ENCODE peak calls at places on chromosomes 4 and X, in ten cellular contexts. One of them, this sample, is unnamed.

GRCh38 chrX:3227526-3227925 is 118.9 kb downstream of the MXRA5 start:
- DNase-seq in mesothelial cell of epicardium: no peak
- DNase-seq in non-pigmented ciliary epithelial cell: no peak
- DNase-seq in left ventricle myocardium inferior: no peak
- DNase-seq in hypothalamus: no peak
- DNase-seq in T-cell: no peak
- DNase-seq in NCI-H2081: no peak
- DNase-seq in neural crest cell: no peak
- DNase-seq in GDM1: no peak
- DNase-seq in naive thymus-derived CD4-positive, alpha-beta T cell: no peak
- DNase-seq in this sample: no peak

GRCh38 chrX:130343411-130343810 is 3.7 kb downstream of the SLC25A14 start:
- DNase-seq in mesothelial cell of epicardium: no peak
- DNase-seq in non-pigmented ciliary epithelial cell: no peak
- DNase-seq in left ventricle myocardium inferior: no peak
- DNase-seq in hypothalamus: no peak
- DNase-seq in T-cell: no peak
- DNase-seq in NCI-H2081: no peak
- DNase-seq in neural crest cell: no peak
- DNase-seq in GDM1: no peak
- DNase-seq in naive thymus-derived CD4-positive, alpha-beta T cell: no peak
- DNase-seq in this sample: no peak

GRCh38 chr4:101191302-101192098 is 155.8 kb downstream of the PPP3CA start:
- DNase-seq in mesothelial cell of epicardium: no peak
- DNase-seq in non-pigmented ciliary epithelial cell: no peak
- DNase-seq in left ventricle myocardium inferior: peak; percentile 72
- DNase-seq in hypothalamus: peak; percentile 11
- DNase-seq in T-cell: no peak
- DNase-seq in NCI-H2081: no peak
- DNase-seq in neural crest cell: no peak
- DNase-seq in GDM1: no peak
- DNase-seq in naive thymus-derived CD4-positive, alpha-beta T cell: no peak
- DNase-seq in this sample: no peak

GRCh38 chr4:5780831-5781480 is 70.0 kb downstream of the EVC start:
- DNase-seq in mesothelial cell of epicardium: no peak
- DNase-seq in non-pigmented ciliary epithelial cell: peak; percentile 43
- DNase-seq in left ventricle myocardium inferior: no peak
- DNase-seq in hypothalamus: no peak
- DNase-seq in T-cell: no peak
- DNase-seq in NCI-H2081: no peak
- DNase-seq in neural crest cell: no peak
- DNase-seq in GDM1: no peak
- DNase-seq in naive thymus-derived CD4-positive, alpha-beta T cell: no peak
- DNase-seq in this sample: no peak

GRCh38 chrX:154368630-154369452 is 5.6 kb downstream of the FLNA start:
- DNase-seq in mesothelial cell of epicardium: peak; percentile 54
- DNase-seq in non-pigmented ciliary epithelial cell: peak; percentile 65
- DNase-seq in left ventricle myocardium inferior: peak; percentile 68
- DNase-seq in hypothalamus: no peak
- DNase-seq in T-cell: peak; percentile 85
- DNase-seq in NCI-H2081: no peak
- DNase-seq in neural crest cell: no peak
- DNase-seq in GDM1: peak; percentile 64
- DNase-seq in naive thymus-derived CD4-positive, alpha-beta T cell: peak; percentile 61
- DNase-seq in this sample: peak; percentile 93

GRCh38 chr4:142158980-142159379 is 522.6 kb downstream of the IL15 start:
- DNase-seq in mesothelial cell of epicardium: no peak
- DNase-seq in non-pigmented ciliary epithelial cell: no peak
- DNase-seq in left ventricle myocardium inferior: no peak
- DNase-seq in hypothalamus: no peak
- DNase-seq in T-cell: no peak
- DNase-seq in NCI-H2081: no peak
- DNase-seq in neural crest cell: no peak
- DNase-seq in GDM1: no peak
- DNase-seq in naive thymus-derived CD4-positive, alpha-beta T cell: no peak
- DNase-seq in this sample: no peak

GRCh38 chr4:154982187-154983047 is 201.3 kb downstream of the RBM46 start:
- DNase-seq in mesothelial cell of epicardium: peak; percentile 35
- DNase-seq in non-pigmented ciliary epithelial cell: no peak
- DNase-seq in left ventricle myocardium inferior: peak; percentile 18
- DNase-seq in hypothalamus: peak; percentile 11
- DNase-seq in T-cell: no peak
- DNase-seq in NCI-H2081: peak; percentile 40
- DNase-seq in neural crest cell: peak; percentile 60
- DNase-seq in GDM1: peak; percentile 2
- DNase-seq in naive thymus-derived CD4-positive, alpha-beta T cell: no peak
- DNase-seq in this sample: no peak

GRCh38 chr4:143559757-143560147 is 46.2 kb downstream of the SMARCA5 start:
- DNase-seq in mesothelial cell of epicardium: no peak
- DNase-seq in non-pigmented ciliary epithelial cell: no peak
- DNase-seq in left ventricle myocardium inferior: no peak
- DNase-seq in hypothalamus: no peak
- DNase-seq in T-cell: no peak
- DNase-seq in NCI-H2081: peak; percentile 35
- DNase-seq in neural crest cell: no peak
- DNase-seq in GDM1: no peak
- DNase-seq in naive thymus-derived CD4-positive, alpha-beta T cell: peak; percentile 5
- DNase-seq in this sample: peak; percentile 14

GRCh38 chr4:7294176-7294756 is 101.9 kb downstream of the SORCS2 start:
- DNase-seq in mesothelial cell of epicardium: no peak
- DNase-seq in non-pigmented ciliary epithelial cell: no peak
- DNase-seq in left ventricle myocardium inferior: no peak
- DNase-seq in hypothalamus: no peak
- DNase-seq in T-cell: no peak
- DNase-seq in NCI-H2081: no peak
- DNase-seq in neural crest cell: no peak
- DNase-seq in GDM1: no peak
- DNase-seq in naive thymus-derived CD4-positive, alpha-beta T cell: no peak
- DNase-seq in this sample: no peak

GRCh38 chrX:97547873-97548578 is 664.3 kb downstream of the RPA4 start:
- DNase-seq in mesothelial cell of epicardium: no peak
- DNase-seq in non-pigmented ciliary epithelial cell: no peak
- DNase-seq in left ventricle myocardium inferior: no peak
- DNase-seq in hypothalamus: no peak
- DNase-seq in T-cell: no peak
- DNase-seq in NCI-H2081: no peak
- DNase-seq in neural crest cell: no peak
- DNase-seq in GDM1: no peak
- DNase-seq in naive thymus-derived CD4-positive, alpha-beta T cell: no peak
- DNase-seq in this sample: no peak

GRCh38 chrX:85004255-85004654 is 578 bp downstream of the APOOL start:
- DNase-seq in mesothelial cell of epicardium: no peak
- DNase-seq in non-pigmented ciliary epithelial cell: no peak
- DNase-seq in left ventricle myocardium inferior: no peak
- DNase-seq in hypothalamus: no peak
- DNase-seq in T-cell: no peak
- DNase-seq in NCI-H2081: no peak
- DNase-seq in neural crest cell: no peak
- DNase-seq in GDM1: no peak
- DNase-seq in naive thymus-derived CD4-positive, alpha-beta T cell: no peak
- DNase-seq in this sample: no peak

GRCh38 chr4:89509708-89510269 is 202.2 kb upstream of the GPRIN3 start:
- DNase-seq in mesothelial cell of epicardium: no peak
- DNase-seq in non-pigmented ciliary epithelial cell: no peak
- DNase-seq in left ventricle myocardium inferior: no peak
- DNase-seq in hypothalamus: no peak
- DNase-seq in T-cell: no peak
- DNase-seq in NCI-H2081: no peak
- DNase-seq in neural crest cell: no peak
- DNase-seq in GDM1: no peak
- DNase-seq in naive thymus-derived CD4-positive, alpha-beta T cell: peak; percentile 16
- DNase-seq in this sample: no peak

GRCh38 chrX:43655151-43655676 is 885 bp upstream of the MAOA start:
- DNase-seq in mesothelial cell of epicardium: peak; percentile 19
- DNase-seq in non-pigmented ciliary epithelial cell: no peak
- DNase-seq in left ventricle myocardium inferior: peak; percentile 24
- DNase-seq in hypothalamus: no peak
- DNase-seq in T-cell: peak; percentile 17
- DNase-seq in NCI-H2081: no peak
- DNase-seq in neural crest cell: peak; percentile 11
- DNase-seq in GDM1: no peak
- DNase-seq in naive thymus-derived CD4-positive, alpha-beta T cell: peak; percentile 39
- DNase-seq in this sample: peak; percentile 5

GRCh38 chr4:77921701-77922100 is 59.1 kb downstream of the MRPL1 start:
- DNase-seq in mesothelial cell of epicardium: no peak
- DNase-seq in non-pigmented ciliary epithelial cell: peak; percentile 89
- DNase-seq in left ventricle myocardium inferior: no peak
- DNase-seq in hypothalamus: no peak
- DNase-seq in T-cell: no peak
- DNase-seq in NCI-H2081: no peak
- DNase-seq in neural crest cell: no peak
- DNase-seq in GDM1: peak; percentile 12
- DNase-seq in naive thymus-derived CD4-positive, alpha-beta T cell: no peak
- DNase-seq in this sample: no peak

GRCh38 chr4:60805500-60806313 is 394.4 kb upstream of the ADGRL3 start:
- DNase-seq in mesothelial cell of epicardium: no peak
- DNase-seq in non-pigmented ciliary epithelial cell: peak; percentile 18
- DNase-seq in left ventricle myocardium inferior: no peak
- DNase-seq in hypothalamus: no peak
- DNase-seq in T-cell: no peak
- DNase-seq in NCI-H2081: peak; percentile 11
- DNase-seq in neural crest cell: peak; percentile 6
- DNase-seq in GDM1: no peak
- DNase-seq in naive thymus-derived CD4-positive, alpha-beta T cell: no peak
- DNase-seq in this sample: no peak

GRCh38 chr4:183362916-183363542 is 40.8 kb upstream of the CLDN24 start:
- DNase-seq in mesothelial cell of epicardium: no peak
- DNase-seq in non-pigmented ciliary epithelial cell: no peak
- DNase-seq in left ventricle myocardium inferior: no peak
- DNase-seq in hypothalamus: no peak
- DNase-seq in T-cell: no peak
- DNase-seq in NCI-H2081: no peak
- DNase-seq in neural crest cell: no peak
- DNase-seq in GDM1: no peak
- DNase-seq in naive thymus-derived CD4-positive, alpha-beta T cell: no peak
- DNase-seq in this sample: no peak

GRCh38 chr4:145083891-145084640 is 13.9 kb downstream of the ANAPC10 start:
- DNase-seq in mesothelial cell of epicardium: no peak
- DNase-seq in non-pigmented ciliary epithelial cell: peak; percentile 60
- DNase-seq in left ventricle myocardium inferior: no peak
- DNase-seq in hypothalamus: no peak
- DNase-seq in T-cell: no peak
- DNase-seq in NCI-H2081: no peak
- DNase-seq in neural crest cell: no peak
- DNase-seq in GDM1: no peak
- DNase-seq in naive thymus-derived CD4-positive, alpha-beta T cell: no peak
- DNase-seq in this sample: no peak

GRCh38 chrX:67585401-67585800 is 41.6 kb downstream of the AR start:
- DNase-seq in mesothelial cell of epicardium: no peak
- DNase-seq in non-pigmented ciliary epithelial cell: no peak
- DNase-seq in left ventricle myocardium inferior: no peak
- DNase-seq in hypothalamus: no peak
- DNase-seq in T-cell: no peak
- DNase-seq in NCI-H2081: no peak
- DNase-seq in neural crest cell: no peak
- DNase-seq in GDM1: no peak
- DNase-seq in naive thymus-derived CD4-positive, alpha-beta T cell: no peak
- DNase-seq in this sample: no peak

GRCh38 chrX:264634-265455 is 16.3 kb upstream of the PLCXD1 start:
- DNase-seq in mesothelial cell of epicardium: no peak
- DNase-seq in non-pigmented ciliary epithelial cell: no peak
- DNase-seq in left ventricle myocardium inferior: no peak
- DNase-seq in hypothalamus: no peak
- DNase-seq in T-cell: no peak
- DNase-seq in NCI-H2081: no peak
- DNase-seq in neural crest cell: no peak
- DNase-seq in GDM1: no peak
- DNase-seq in naive thymus-derived CD4-positive, alpha-beta T cell: no peak
- DNase-seq in this sample: no peak

GRCh38 chr4:113692809-113693411 is 68.6 kb downstream of the CAMK2D start:
- DNase-seq in mesothelial cell of epicardium: no peak
- DNase-seq in non-pigmented ciliary epithelial cell: no peak
- DNase-seq in left ventricle myocardium inferior: no peak
- DNase-seq in hypothalamus: no peak
- DNase-seq in T-cell: no peak
- DNase-seq in NCI-H2081: no peak
- DNase-seq in neural crest cell: no peak
- DNase-seq in GDM1: no peak
- DNase-seq in naive thymus-derived CD4-positive, alpha-beta T cell: peak; percentile 10
- DNase-seq in this sample: no peak

GRCh38 chr4:145891958-145892357 is 46.7 kb downstream of the ZNF827 start:
- DNase-seq in mesothelial cell of epicardium: no peak
- DNase-seq in non-pigmented ciliary epithelial cell: no peak
- DNase-seq in left ventricle myocardium inferior: no peak
- DNase-seq in hypothalamus: no peak
- DNase-seq in T-cell: no peak
- DNase-seq in NCI-H2081: no peak
- DNase-seq in neural crest cell: no peak
- DNase-seq in GDM1: no peak
- DNase-seq in naive thymus-derived CD4-positive, alpha-beta T cell: no peak
- DNase-seq in this sample: no peak

GRCh38 chr4:152935138-152935537 is 985 bp upstream of the FHDC1 start:
- DNase-seq in mesothelial cell of epicardium: no peak
- DNase-seq in non-pigmented ciliary epithelial cell: no peak
- DNase-seq in left ventricle myocardium inferior: no peak
- DNase-seq in hypothalamus: no peak
- DNase-seq in T-cell: no peak
- DNase-seq in NCI-H2081: no peak
- DNase-seq in neural crest cell: no peak
- DNase-seq in GDM1: no peak
- DNase-seq in naive thymus-derived CD4-positive, alpha-beta T cell: no peak
- DNase-seq in this sample: no peak

GRCh38 chrX:97633798-97634197 is 750.1 kb downstream of the RPA4 start:
- DNase-seq in mesothelial cell of epicardium: no peak
- DNase-seq in non-pigmented ciliary epithelial cell: no peak
- DNase-seq in left ventricle myocardium inferior: no peak
- DNase-seq in hypothalamus: no peak
- DNase-seq in T-cell: no peak
- DNase-seq in NCI-H2081: no peak
- DNase-seq in neural crest cell: no peak
- DNase-seq in GDM1: no peak
- DNase-seq in naive thymus-derived CD4-positive, alpha-beta T cell: no peak
- DNase-seq in this sample: no peak

GRCh38 chr4:132396636-132397035 is 752.5 kb upstream of the PCDH10 start:
- DNase-seq in mesothelial cell of epicardium: no peak
- DNase-seq in non-pigmented ciliary epithelial cell: peak; percentile 42
- DNase-seq in left ventricle myocardium inferior: no peak
- DNase-seq in hypothalamus: no peak
- DNase-seq in T-cell: no peak
- DNase-seq in NCI-H2081: no peak
- DNase-seq in neural crest cell: no peak
- DNase-seq in GDM1: no peak
- DNase-seq in naive thymus-derived CD4-positive, alpha-beta T cell: no peak
- DNase-seq in this sample: no peak

GRCh38 chr4:78601013-78601412 is 49.4 kb downstream of the ANXA3 start:
- DNase-seq in mesothelial cell of epicardium: no peak
- DNase-seq in non-pigmented ciliary epithelial cell: no peak
- DNase-seq in left ventricle myocardium inferior: no peak
- DNase-seq in hypothalamus: no peak
- DNase-seq in T-cell: no peak
- DNase-seq in NCI-H2081: peak; percentile 18
- DNase-seq in neural crest cell: no peak
- DNase-seq in GDM1: no peak
- DNase-seq in naive thymus-derived CD4-positive, alpha-beta T cell: no peak
- DNase-seq in this sample: no peak

GRCh38 chrX:41177297-41177696 is 92.1 kb downstream of the USP9X start:
- DNase-seq in mesothelial cell of epicardium: no peak
- DNase-seq in non-pigmented ciliary epithelial cell: no peak
- DNase-seq in left ventricle myocardium inferior: no peak
- DNase-seq in hypothalamus: no peak
- DNase-seq in T-cell: no peak
- DNase-seq in NCI-H2081: no peak
- DNase-seq in neural crest cell: no peak
- DNase-seq in GDM1: no peak
- DNase-seq in naive thymus-derived CD4-positive, alpha-beta T cell: no peak
- DNase-seq in this sample: no peak

GRCh38 chrX:114472788-114473187 is 111.1 kb upstream of the HTR2C start:
- DNase-seq in mesothelial cell of epicardium: no peak
- DNase-seq in non-pigmented ciliary epithelial cell: no peak
- DNase-seq in left ventricle myocardium inferior: no peak
- DNase-seq in hypothalamus: no peak
- DNase-seq in T-cell: no peak
- DNase-seq in NCI-H2081: no peak
- DNase-seq in neural crest cell: no peak
- DNase-seq in GDM1: no peak
- DNase-seq in naive thymus-derived CD4-positive, alpha-beta T cell: no peak
- DNase-seq in this sample: no peak

This sample was measured in stimulated activated naive CD4-positive, alpha-beta T cell treated with Interleukin-2 at 50 U/mL for 16 hours.